ENCODE peak calls at places on chromosomes 5 and 9, in nine cellular contexts. W is Panc1, N is suprapubic skin, U is heart left ventricle, Y is PC-9, Z is psoas muscle, V is HCT116, Q is hepatocyte, C is mucosa of descending colon. F is an unnamed sample. For H3K36me3, the result is how much of the 10 kb centered on the place peaks cover.

GRCh38 chr9:94798201-94798600 is 71.7 kb downstream of the AOPEP start:
- DNase-seq in Y (peak), N (no peak), V (no peak), Q (no peak), W (no peak), C (no peak), U (no peak), Z (no peak), F (no peak)

GRCh38 chr9:133125706-133126696 is 5.0 kb upstream of the RALGDS start:
- DNase-seq in Y (no peak), Q (no peak), C (no peak), N (no peak), W (no peak), Z (peak), V (no peak), U (no peak), F (peak)

GRCh38 chr9:127181315-127181580 is 58.8 kb upstream of the ANGPTL2 start:
- DNase-seq in N (peak), U (peak), V (no peak), Z (peak), Q (no peak), W (no peak), Y (no peak), C (no peak), F (no peak)

GRCh38 chr9:37678789-37679273 is 28.1 kb downstream of the FRMPD1 start:
- DNase-seq in V (peak), W (no peak), C (no peak), Y (no peak), U (no peak), Z (peak), N (no peak), Q (no peak), F (no peak)

GRCh38 chr5:6356578-6357164 is 21.7 kb downstream of the MED10 start:
- DNase-seq in Q (no peak), U (no peak), V (no peak), W (no peak), C (no peak), Y (no peak), Z (no peak), N (peak), F (no peak)

GRCh38 chr9:35193762-35194161 is 32.0 kb downstream of the UNC13B start:
- DNase-seq in C (no peak), U (no peak), V (no peak), Z (no peak), N (no peak), Q (no peak), W (no peak), Y (no peak), F (no peak)

GRCh38 chr9:73143606-73144328 is 7.9 kb upstream of the ANXA1 start:
- DNase-seq in V (peak), U (no peak), C (no peak), W (no peak), Z (no peak), Q (peak), N (no peak), Y (peak), F (no peak)

GRCh38 chr9:126558051-126558665 is 55.6 kb upstream of the LMX1B start:
- DNase-seq in N (no peak), C (peak), V (peak), Y (peak), U (peak), Z (peak), Q (peak), W (peak), F (peak)

GRCh38 chr9:124426361-124426760 is 11.1 kb upstream of the PSMB7 start:
- DNase-seq in N (no peak), Q (no peak), W (no peak), Y (no peak), V (no peak), U (no peak), Z (no peak), C (no peak), F (no peak)

GRCh38 chr5:156411131-156411727 is 84.3 kb downstream of the SGCD start:
- DNase-seq in U (no peak), Y (no peak), V (no peak), Q (peak), N (no peak), Z (no peak), W (no peak), C (peak), F (no peak)

GRCh38 chr5:127092690-127093089 is 19.4 kb upstream of the C5orf63 start:
- DNase-seq in Q (no peak), N (no peak), Z (no peak), Y (no peak), C (no peak), U (no peak), W (no peak), V (no peak), F (no peak)

GRCh38 chr5:71925608-71926091 is 181.6 kb upstream of the MAP1B start:
- DNase-seq in Z (no peak), C (no peak), V (no peak), W (no peak), Q (no peak), U (no peak), Y (no peak), N (no peak), F (peak)

GRCh38 chr5:12330381-12330780 is 426.1 kb upstream of the CTNND2 start:
- DNase-seq in Q (no peak), C (no peak), V (no peak), N (no peak), U (no peak), W (no peak), Y (no peak), Z (no peak), F (no peak)

GRCh38 chr5:89851911-89852310 is 557.6 kb downstream of the CETN3 start:
- DNase-seq in Q (no peak), U (no peak), V (no peak), Y (no peak), C (no peak), W (no peak), N (no peak), Z (no peak), F (no peak)

GRCh38 chr5:123209163-123210013 is 120.3 kb downstream of the PRDM6 start:
- DNase-seq in W (no peak), V (peak), Y (peak), N (no peak), Q (peak), Z (no peak), C (peak), U (no peak), F (no peak)

GRCh38 chr9:138060881-138061280 is 183.3 kb downstream of the CACNA1B start:
- DNase-seq in V (no peak), Q (no peak), W (no peak), N (no peak), C (no peak), Z (no peak), U (peak), Y (no peak), F (no peak)

GRCh38 chr9:70830618-70831017 is 290.8 kb downstream of the TRPM3 start:
- DNase-seq in Z (no peak), W (no peak), U (no peak), V (no peak), N (no peak), Y (no peak), C (no peak), Q (no peak), F (no peak)

GRCh38 chr5:177496111-177497010 is 1.0 kb downstream of the PDLIM7 start:
- DNase-seq in C (peak), Y (peak), N (no peak), U (peak), V (peak), W (no peak), Q (peak), Z (peak), F (peak)

GRCh38 chr5:146761809-146762208 is 116.7 kb downstream of the PPP2R2B start:
- DNase-seq in W (no peak), N (no peak), C (no peak), Z (no peak), V (no peak), Q (no peak), Y (no peak), U (no peak), F (no peak)

GRCh38 chr9:34204011-34204635 is 25.3 kb downstream of the UBAP1 start:
- DNase-seq in V (no peak), N (no peak), Y (no peak), W (no peak), U (no peak), Z (no peak), C (no peak), Q (no peak), F (no peak)

GRCh38 chr5:43555895-43556606 is 826 bp downstream of the PAIP1 start:
- DNase-seq in N (peak), C (peak), Y (no peak), Q (peak), U (peak), W (peak), V (peak), Z (peak), F (peak)

GRCh38 chr9:32351845-32352244 is 32.6 kb upstream of the ACO1 start:
- DNase-seq in U (no peak), W (no peak), V (peak), Y (no peak), C (no peak), N (no peak), Q (no peak), Z (no peak), F (no peak)

GRCh38 chr9:5902377-5902776 is 11.7 kb downstream of the MLANA start:
- DNase-seq in N (no peak), Q (no peak), W (no peak), U (no peak), V (no peak), Z (no peak), Y (no peak), C (no peak), F (no peak)

GRCh38 chr9:87872079-87872624 is 10.5 kb upstream of the SPATA31E1 start:
- DNase-seq in Y (no peak), V (no peak), C (no peak), W (no peak), Z (no peak), N (peak), Q (peak), U (no peak), F (no peak)

GRCh38 chr5:44663991-44664710 is 144.6 kb upstream of the MRPS30 start:
- DNase-seq in Q (no peak), N (no peak), Z (peak), U (no peak), C (no peak), Y (no peak), W (no peak), V (no peak), F (no peak)

GRCh38 chr5:178113841-178114324 is 551 bp downstream of the N4BP3 start:
- DNase-seq in Z (no peak), V (no peak), C (peak), U (peak), W (no peak), N (no peak), Y (no peak), Q (no peak), F (no peak)

GRCh38 chr9:94135222-94135621 is 51.0 kb downstream of the PTPDC1 start:
- DNase-seq in N (no peak), V (no peak), Z (no peak), C (no peak), U (no peak), W (no peak), Q (peak), Y (no peak), F (peak)

GRCh38 chr9:98430535-98430934 is 175.1 kb upstream of the TBC1D2 start:
- DNase-seq in V (no peak), Y (no peak), N (no peak), C (peak), U (no peak), Q (no peak), Z (no peak), W (no peak), F (no peak)

GRCh38 chr5:44727100-44727499 is 81.6 kb upstream of the MRPS30 start:
- DNase-seq in V (no peak), C (no peak), W (no peak), Z (no peak), U (no peak), N (no peak), Q (no peak), Y (no peak), F (no peak)

GRCh38 chr5:76751291-76751690 is 35.4 kb downstream of the F2R start:
- DNase-seq in N (no peak), Y (no peak), V (no peak), C (no peak), U (no peak), Q (no peak), Z (no peak), W (no peak), F (no peak)

GRCh38 chr9:85971731-85972130 is 30.8 kb downstream of the NAA35 start:
- DNase-seq in W (no peak), C (no peak), Q (no peak), Z (no peak), N (no peak), U (no peak), Y (no peak), V (no peak), F (no peak)

GRCh38 chr5:126398791-126399190 is 24.4 kb upstream of the GRAMD2B start:
- DNase-seq in W (no peak), Z (no peak), Q (no peak), N (no peak), V (no peak), U (no peak), Y (no peak), C (no peak), F (no peak)

GRCh38 chr5:112238473-112238872 is 180.6 kb downstream of the EPB41L4A start:
- DNase-seq in V (no peak), C (no peak), Y (no peak), N (no peak), Q (no peak), W (no peak), Z (no peak), U (no peak), F (no peak)

GRCh38 chr9:281753-282645 is 67.3 kb downstream of the DOCK8 start:
- DNase-seq in V (no peak), U (no peak), Q (no peak), Y (no peak), W (no peak), C (no peak), N (no peak), Z (no peak), F (no peak)

GRCh38 chr5:147160923-147161663 is 73.7 kb upstream of the STK32A start:
- DNase-seq in Z (no peak), C (no peak), W (no peak), Q (no peak), N (no peak), Y (no peak), U (no peak), V (no peak), F (no peak)

GRCh38 chr5:113034182-113034773 is 57.7 kb downstream of the DCP2 start:
- DNase-seq in C (no peak), W (no peak), N (no peak), Y (no peak), V (no peak), Q (no peak), Z (no peak), U (no peak), F (no peak)

GRCh38 chr5:59116231-59116900 is 533.5 kb downstream of the RAB3C start:
- DNase-seq in U (no peak), Z (no peak), Q (no peak), N (no peak), W (no peak), C (no peak), V (no peak), Y (no peak), F (no peak)

GRCh38 chr5:147918101-147918500 is 11.8 kb upstream of the C5orf46 start:
- DNase-seq in Q (no peak), N (no peak), V (no peak), W (no peak), C (no peak), Z (no peak), U (no peak), Y (peak), F (no peak)

GRCh38 chr5:150190503-150190973 is 676 bp downstream of the SLC6A7 start:
- DNase-seq in W (no peak), V (no peak), Z (no peak), C (no peak), U (no peak), Y (no peak), N (no peak), Q (no peak), F (no peak)
- H3K4me3 ChIP-seq in W (no peak), V (no peak), Z (no peak), C (no peak), U (no peak), Y (no peak), N (no peak), Q (no peak), F (no peak)

DNA sequence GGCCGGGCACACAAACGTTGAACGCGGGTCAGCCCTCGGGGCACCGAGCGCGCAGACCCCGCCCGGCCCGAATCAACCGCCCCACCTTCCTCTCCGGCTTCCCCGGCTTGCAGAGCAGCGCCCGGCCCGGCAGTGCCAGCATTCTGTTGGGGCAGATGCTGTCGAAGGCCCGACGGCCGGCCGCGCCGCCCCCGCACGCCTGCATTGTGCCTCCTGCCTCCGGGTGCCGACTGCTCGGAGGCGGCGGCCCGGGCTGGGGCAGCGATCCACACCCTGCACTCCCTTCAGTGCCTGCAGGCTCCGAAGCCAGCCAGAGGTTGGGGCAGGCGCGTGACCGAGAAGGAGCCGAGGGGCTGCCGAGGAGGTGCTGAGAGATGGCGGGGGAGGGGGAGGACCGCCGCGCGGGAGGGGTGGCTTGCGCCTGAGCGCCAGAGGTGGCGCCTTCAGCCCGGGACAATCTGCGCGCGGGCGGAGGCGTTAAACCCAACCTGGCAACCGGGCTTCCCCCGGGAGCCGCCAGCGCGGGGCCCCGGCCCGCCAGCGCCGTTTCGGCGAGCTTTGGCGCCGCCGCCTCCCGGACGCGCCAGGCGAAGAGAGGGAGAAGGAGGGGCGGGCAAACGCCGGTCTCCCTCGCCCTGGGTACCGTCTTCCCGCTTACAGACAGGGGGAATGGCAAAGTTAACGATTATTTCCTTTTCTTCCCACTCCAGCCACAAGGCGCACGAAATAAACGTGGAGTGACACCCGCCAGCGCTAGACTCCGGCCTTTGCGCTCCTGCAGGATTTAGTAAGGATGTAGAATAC is at the start of gene MCIDAS:
- DNase-seq in V (peak), W (no peak), N (no peak), U (peak), Q (peak), C (peak), Y (peak), Z (peak), F (peak)
- TF ChIP-seq CTCF in V (no peak), W (peak), N (no peak), U (peak), Q (peak), C (peak), Y (no peak), Z (no peak), F (peak)

GRCh38 chr9:92726348-92726747 is 38.3 kb downstream of the BICD2 start:
- DNase-seq in V (no peak), C (no peak), Z (no peak), U (no peak), W (no peak), Q (no peak), Y (no peak), N (peak), F (no peak)
- H3K36me3 ChIP-seq in V (under half), C (under half), Z (under half), U (under half), W (under half), Q (under half), Y (under half), N (under half), F (under half)

DNA sequence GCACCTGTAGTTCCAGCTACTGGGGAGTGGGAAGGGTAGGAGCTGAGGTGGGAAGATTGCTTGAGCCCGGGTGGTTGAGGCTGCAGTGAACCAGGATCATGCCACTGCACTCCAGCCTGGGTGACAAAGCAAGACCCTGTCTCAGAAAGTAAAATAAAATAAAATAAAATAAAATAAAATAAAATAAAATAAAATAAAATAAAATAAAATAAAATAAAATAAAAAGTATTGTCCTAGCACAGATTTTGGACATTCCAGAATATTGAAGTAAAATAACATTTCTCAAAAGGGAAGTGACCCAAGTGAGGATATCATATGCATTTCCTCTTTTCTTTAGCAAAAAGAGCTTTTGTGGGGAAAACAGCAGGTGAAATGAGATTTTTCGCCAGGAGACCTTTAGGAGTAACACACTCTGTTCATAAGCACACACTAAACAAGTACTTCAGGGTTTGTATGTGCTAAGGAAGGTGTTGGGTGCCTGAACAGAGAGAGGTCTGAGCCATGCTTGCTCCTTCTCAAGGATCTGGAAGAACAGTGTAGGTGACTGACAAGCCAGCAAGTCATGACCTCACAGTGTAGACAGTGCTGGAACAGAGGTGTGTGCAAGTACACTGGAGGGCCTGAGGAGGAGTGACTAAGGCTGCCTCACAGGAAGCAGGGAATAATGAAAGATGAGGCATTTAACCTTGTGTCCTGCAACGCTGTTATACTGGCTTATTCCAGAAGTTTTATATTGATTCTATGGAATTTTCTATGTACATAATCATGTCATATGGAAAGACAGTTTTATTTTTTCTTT is 83.7 kb downstream of the TMEM174 start:
- DNase-seq in Q (no peak), V (no peak), U (no peak), W (no peak), Y (no peak), Z (no peak), N (no peak), C (no peak), F (no peak)
- H3K4me3 ChIP-seq in Q (no peak), V (no peak), U (no peak), W (no peak), Y (no peak), Z (no peak), N (no peak), C (no peak), F (no peak)

DNA sequence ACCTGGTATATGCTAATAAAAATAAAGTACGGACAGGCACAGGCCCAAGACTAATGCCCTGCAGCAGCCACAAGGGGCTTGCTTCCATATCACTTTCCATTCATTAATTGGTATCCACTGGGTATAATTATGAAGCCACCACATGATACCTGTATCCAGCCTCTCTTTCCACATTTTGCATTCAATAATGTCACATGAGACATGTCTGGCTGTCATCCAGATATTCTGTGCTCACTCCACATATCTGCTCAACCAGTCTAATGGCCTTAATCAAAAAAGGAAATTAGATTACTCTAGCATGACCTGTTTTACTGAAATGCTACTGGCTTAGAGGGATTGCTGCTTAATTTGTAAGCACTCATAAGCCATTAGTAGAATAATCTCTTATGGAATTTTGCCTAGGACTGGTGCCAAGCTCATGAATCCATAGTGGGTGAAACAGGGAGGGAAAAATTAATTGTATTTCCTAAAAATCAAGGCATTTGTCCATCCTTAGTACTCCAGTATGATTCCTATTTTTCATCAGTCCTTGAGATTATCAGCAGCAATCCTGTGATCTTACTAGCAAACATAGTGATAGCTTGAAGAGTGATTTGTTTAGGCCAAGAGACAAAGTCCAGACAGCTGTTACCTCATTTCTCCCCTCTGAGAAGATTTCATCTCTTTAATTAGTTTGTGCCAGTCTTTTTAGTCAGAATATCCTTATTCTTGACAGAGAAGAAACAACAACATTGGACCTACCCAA is 119.1 kb upstream of the ABCA1 start:
- DNase-seq in U (no peak), N (no peak), Y (no peak), Q (peak), C (no peak), Z (no peak), V (no peak), W (no peak), F (no peak)
- TF ChIP-seq CTCF in U (no peak), N (no peak), Y (no peak), Q (no peak), C (no peak), Z (no peak), V (no peak), W (no peak), F (no peak)

GRCh38 chr9:129814432-129815223 is 9.3 kb downstream of the TOR1A start:
- DNase-seq in Q (no peak), C (no peak), Z (no peak), W (no peak), V (no peak), N (no peak), Y (no peak), U (peak), F (no peak)
- H3K36me3 ChIP-seq in Q (under half), C (under half), Z (under half), W (under half), V (under half), N (half or more), Y (under half), U (half or more), F (under half)

GRCh38 chr5:69238760-69239251 is 4.1 kb downstream of the CDK7 start:
- DNase-seq in Q (no peak), V (peak), U (no peak), N (no peak), W (peak), Y (peak), Z (no peak), C (no peak), F (no peak)
- H3K4me3 ChIP-seq in Q (no peak), V (peak), U (no peak), N (no peak), W (peak), Y (peak), Z (no peak), C (no peak), F (no peak)